ENCODE peak calls at places on chromosomes 7 and 10, in six cellular contexts. One of them, this sample, is unnamed.

GRCh38 chr7:78225534-78225933 is 427.0 kb downstream of the PHTF2 start:
- DNase-seq in NCI-H2171 treated with DMSO at 0.1 percent for 48 hours: no peak
- DNase-seq in dorsolateral prefrontal cortex: no peak
- DNase-seq in iris pigment epithelial cell: no peak
- DNase-seq in H9: no peak
- DNase-seq in skeletal muscle cell: no peak
- DNase-seq in this sample: no peak

GRCh38 chr10:128043259-128044045 is 82.8 kb downstream of the MKI67 start:
- DNase-seq in NCI-H2171 treated with DMSO at 0.1 percent for 48 hours: no peak
- DNase-seq in dorsolateral prefrontal cortex: no peak
- DNase-seq in iris pigment epithelial cell: no peak
- DNase-seq in H9: no peak
- DNase-seq in skeletal muscle cell: no peak
- DNase-seq in this sample: no peak

GRCh38 chr7:131072505-131073091 is 255.1 kb upstream of the MKLN1 start:
- DNase-seq in NCI-H2171 treated with DMSO at 0.1 percent for 48 hours: no peak
- DNase-seq in dorsolateral prefrontal cortex: no peak
- DNase-seq in iris pigment epithelial cell: no peak
- DNase-seq in H9: peak
- DNase-seq in skeletal muscle cell: no peak
- DNase-seq in this sample: peak

GRCh38 chr10:60207894-60208293 is 181.8 kb downstream of the ANK3 start:
- DNase-seq in NCI-H2171 treated with DMSO at 0.1 percent for 48 hours: no peak
- DNase-seq in dorsolateral prefrontal cortex: no peak
- DNase-seq in iris pigment epithelial cell: no peak
- DNase-seq in H9: no peak
- DNase-seq in skeletal muscle cell: no peak
- DNase-seq in this sample: no peak

GRCh38 chr10:97032624-97033023 is 153.1 kb downstream of the SLIT1 start:
- DNase-seq in NCI-H2171 treated with DMSO at 0.1 percent for 48 hours: no peak
- DNase-seq in dorsolateral prefrontal cortex: no peak
- DNase-seq in iris pigment epithelial cell: no peak
- DNase-seq in H9: no peak
- DNase-seq in skeletal muscle cell: no peak
- DNase-seq in this sample: no peak

GRCh38 chr7:51249991-51250390 is 66.6 kb downstream of the COBL start:
- DNase-seq in NCI-H2171 treated with DMSO at 0.1 percent for 48 hours: no peak
- DNase-seq in dorsolateral prefrontal cortex: no peak
- DNase-seq in iris pigment epithelial cell: no peak
- DNase-seq in H9: no peak
- DNase-seq in skeletal muscle cell: no peak
- DNase-seq in this sample: no peak

GRCh38 chr7:30842542-30843451 is 68.9 kb upstream of the AQP1 start:
- DNase-seq in NCI-H2171 treated with DMSO at 0.1 percent for 48 hours: peak
- DNase-seq in dorsolateral prefrontal cortex: no peak
- DNase-seq in iris pigment epithelial cell: no peak
- DNase-seq in H9: no peak
- DNase-seq in skeletal muscle cell: no peak
- DNase-seq in this sample: no peak

GRCh38 chr7:133365892-133366291 is 113.0 kb downstream of the EXOC4 start:
- DNase-seq in NCI-H2171 treated with DMSO at 0.1 percent for 48 hours: no peak
- DNase-seq in dorsolateral prefrontal cortex: no peak
- DNase-seq in iris pigment epithelial cell: peak
- DNase-seq in H9: no peak
- DNase-seq in skeletal muscle cell: no peak
- DNase-seq in this sample: peak

GRCh38 chr7:23470290-23471089 is at the start of gene IGF2BP3:
- DNase-seq in NCI-H2171 treated with DMSO at 0.1 percent for 48 hours: peak
- DNase-seq in dorsolateral prefrontal cortex: no peak
- DNase-seq in iris pigment epithelial cell: peak
- DNase-seq in H9: peak
- DNase-seq in skeletal muscle cell: peak
- DNase-seq in this sample: peak

GRCh38 chr10:116669832-116670644 is 49.3 kb downstream of the PNLIPRP2 start:
- DNase-seq in NCI-H2171 treated with DMSO at 0.1 percent for 48 hours: peak
- DNase-seq in dorsolateral prefrontal cortex: no peak
- DNase-seq in iris pigment epithelial cell: no peak
- DNase-seq in H9: peak
- DNase-seq in skeletal muscle cell: no peak
- DNase-seq in this sample: peak

GRCh38 chr10:130466271-130466997 is 330.2 kb downstream of the GLRX3 start:
- DNase-seq in NCI-H2171 treated with DMSO at 0.1 percent for 48 hours: no peak
- DNase-seq in dorsolateral prefrontal cortex: no peak
- DNase-seq in iris pigment epithelial cell: no peak
- DNase-seq in H9: peak
- DNase-seq in skeletal muscle cell: no peak
- DNase-seq in this sample: no peak

GRCh38 chr10:73225518-73225917 is 21.5 kb downstream of the DNAJC9 start:
- DNase-seq in NCI-H2171 treated with DMSO at 0.1 percent for 48 hours: no peak
- DNase-seq in dorsolateral prefrontal cortex: no peak
- DNase-seq in iris pigment epithelial cell: peak
- DNase-seq in H9: no peak
- DNase-seq in skeletal muscle cell: no peak
- DNase-seq in this sample: peak

GRCh38 chr7:521221-522070 is 1.8 kb upstream of the PDGFA start:
- DNase-seq in NCI-H2171 treated with DMSO at 0.1 percent for 48 hours: no peak
- DNase-seq in dorsolateral prefrontal cortex: no peak
- DNase-seq in iris pigment epithelial cell: no peak
- DNase-seq in H9: no peak
- DNase-seq in skeletal muscle cell: no peak
- DNase-seq in this sample: no peak

GRCh38 chr7:24227603-24228359 is 56.2 kb upstream of the NPY start:
- DNase-seq in NCI-H2171 treated with DMSO at 0.1 percent for 48 hours: no peak
- DNase-seq in dorsolateral prefrontal cortex: no peak
- DNase-seq in iris pigment epithelial cell: no peak
- DNase-seq in H9: no peak
- DNase-seq in skeletal muscle cell: no peak
- DNase-seq in this sample: no peak

GRCh38 chr7:82018226-82018625 is 248.4 kb upstream of the HGF start:
- DNase-seq in NCI-H2171 treated with DMSO at 0.1 percent for 48 hours: no peak
- DNase-seq in dorsolateral prefrontal cortex: no peak
- DNase-seq in iris pigment epithelial cell: no peak
- DNase-seq in H9: no peak
- DNase-seq in skeletal muscle cell: no peak
- DNase-seq in this sample: no peak

GRCh38 chr7:140726304-140726703 is 29.8 kb downstream of the NDUFB2 start:
- DNase-seq in NCI-H2171 treated with DMSO at 0.1 percent for 48 hours: peak
- DNase-seq in dorsolateral prefrontal cortex: no peak
- DNase-seq in iris pigment epithelial cell: peak
- DNase-seq in H9: no peak
- DNase-seq in skeletal muscle cell: no peak
- DNase-seq in this sample: peak